ENCODE peak calls at places on chromosomes 13 and 19, in four cellular contexts. One of them, this sample, is unnamed.

GRCh38 chr13:58852076-58852475 is 1220.5 kb downstream of the PCDH17 start:
- DNase-seq in iris pigment epithelial cell: peak
- DNase-seq in activated naive CD4-positive, alpha-beta T cell treated with anti-CD3 and anti-CD28 coated beads, Interleukin-2, amount 10 ng/mL, durations not matched to agents 7 days and 5 days: no peak
- DNase-seq in stimulated activated CD4-positive, alpha-beta T cell treated with anti-CD3 and anti-CD28 coated beads, Interleukin-1b, Interleukin-23, amount 100 ng/mL, for 24 hours: no peak
- DNase-seq in this sample: no peak

GRCh38 chr19:51158474-51159129 is 16.5 kb downstream of the SIGLEC7 start:
- DNase-seq in iris pigment epithelial cell: peak
- DNase-seq in activated naive CD4-positive, alpha-beta T cell treated with anti-CD3 and anti-CD28 coated beads, Interleukin-2, amount 10 ng/mL, durations not matched to agents 7 days and 5 days: peak
- DNase-seq in stimulated activated CD4-positive, alpha-beta T cell treated with anti-CD3 and anti-CD28 coated beads, Interleukin-1b, Interleukin-23, amount 100 ng/mL, for 24 hours: peak
- DNase-seq in this sample: peak

GRCh38 chr13:107867701-107868661 is 347.4 kb downstream of the LIG4 start:
- DNase-seq in iris pigment epithelial cell: peak
- DNase-seq in activated naive CD4-positive, alpha-beta T cell treated with anti-CD3 and anti-CD28 coated beads, Interleukin-2, amount 10 ng/mL, durations not matched to agents 7 days and 5 days: no peak
- DNase-seq in stimulated activated CD4-positive, alpha-beta T cell treated with anti-CD3 and anti-CD28 coated beads, Interleukin-1b, Interleukin-23, amount 100 ng/mL, for 24 hours: no peak
- DNase-seq in this sample: no peak

GRCh38 chr13:26412263-26412662 is 145.2 kb upstream of the WASF3 start:
- DNase-seq in iris pigment epithelial cell: peak
- DNase-seq in activated naive CD4-positive, alpha-beta T cell treated with anti-CD3 and anti-CD28 coated beads, Interleukin-2, amount 10 ng/mL, durations not matched to agents 7 days and 5 days: no peak
- DNase-seq in stimulated activated CD4-positive, alpha-beta T cell treated with anti-CD3 and anti-CD28 coated beads, Interleukin-1b, Interleukin-23, amount 100 ng/mL, for 24 hours: no peak
- DNase-seq in this sample: peak

GRCh38 chr13:29594310-29594709 is 1.2 kb downstream of the SLC7A1 start:
- DNase-seq in iris pigment epithelial cell: peak
- DNase-seq in activated naive CD4-positive, alpha-beta T cell treated with anti-CD3 and anti-CD28 coated beads, Interleukin-2, amount 10 ng/mL, durations not matched to agents 7 days and 5 days: peak
- DNase-seq in stimulated activated CD4-positive, alpha-beta T cell treated with anti-CD3 and anti-CD28 coated beads, Interleukin-1b, Interleukin-23, amount 100 ng/mL, for 24 hours: no peak
- DNase-seq in this sample: peak

GRCh38 chr19:57239982-57240310 is 486 bp upstream of the ZNF805 start:
- DNase-seq in iris pigment epithelial cell: peak
- DNase-seq in activated naive CD4-positive, alpha-beta T cell treated with anti-CD3 and anti-CD28 coated beads, Interleukin-2, amount 10 ng/mL, durations not matched to agents 7 days and 5 days: no peak
- DNase-seq in stimulated activated CD4-positive, alpha-beta T cell treated with anti-CD3 and anti-CD28 coated beads, Interleukin-1b, Interleukin-23, amount 100 ng/mL, for 24 hours: no peak
- DNase-seq in this sample: no peak

GRCh38 chr19:57110592-57111328 is 9.0 kb upstream of the USP29 start:
- DNase-seq in iris pigment epithelial cell: no peak
- DNase-seq in activated naive CD4-positive, alpha-beta T cell treated with anti-CD3 and anti-CD28 coated beads, Interleukin-2, amount 10 ng/mL, durations not matched to agents 7 days and 5 days: no peak
- DNase-seq in stimulated activated CD4-positive, alpha-beta T cell treated with anti-CD3 and anti-CD28 coated beads, Interleukin-1b, Interleukin-23, amount 100 ng/mL, for 24 hours: no peak
- DNase-seq in this sample: no peak

GRCh38 chr19:2636897-2637683 is 65.4 kb downstream of the GNG7 start:
- DNase-seq in iris pigment epithelial cell: peak
- DNase-seq in activated naive CD4-positive, alpha-beta T cell treated with anti-CD3 and anti-CD28 coated beads, Interleukin-2, amount 10 ng/mL, durations not matched to agents 7 days and 5 days: peak
- DNase-seq in stimulated activated CD4-positive, alpha-beta T cell treated with anti-CD3 and anti-CD28 coated beads, Interleukin-1b, Interleukin-23, amount 100 ng/mL, for 24 hours: peak
- DNase-seq in this sample: peak

GRCh38 chr13:85544756-85545155 is 254.5 kb downstream of the SLITRK6 start:
- DNase-seq in iris pigment epithelial cell: no peak
- DNase-seq in activated naive CD4-positive, alpha-beta T cell treated with anti-CD3 and anti-CD28 coated beads, Interleukin-2, amount 10 ng/mL, durations not matched to agents 7 days and 5 days: no peak
- DNase-seq in stimulated activated CD4-positive, alpha-beta T cell treated with anti-CD3 and anti-CD28 coated beads, Interleukin-1b, Interleukin-23, amount 100 ng/mL, for 24 hours: no peak
- DNase-seq in this sample: no peak

GRCh38 chr19:45911291-45911690 is 3.3 kb downstream of the NANOS2 start:
- DNase-seq in iris pigment epithelial cell: no peak
- DNase-seq in activated naive CD4-positive, alpha-beta T cell treated with anti-CD3 and anti-CD28 coated beads, Interleukin-2, amount 10 ng/mL, durations not matched to agents 7 days and 5 days: no peak
- DNase-seq in stimulated activated CD4-positive, alpha-beta T cell treated with anti-CD3 and anti-CD28 coated beads, Interleukin-1b, Interleukin-23, amount 100 ng/mL, for 24 hours: no peak
- DNase-seq in this sample: no peak

This sample was measured in EL.